ENCODE peak calls at places on chromosome 11, in five cellular contexts. T, K, Y, D and A are unnamed samples.
A peak's percentile ranks its signal among the peaks of the same experiment; 100 is the strongest.

GRCh38 chr11:18865951-18866350 is 73.3 kb downstream of the MRGPRX1 start:
- DNase-seq in T (no peak), D (no peak), Y (no peak), K (no peak), A (no peak)

GRCh38 chr11:92227954-92228935 is 3.6 kb downstream of the FAT3 start:
- DNase-seq in K (no peak), D (no peak), T (no peak), Y (no peak), A (no peak)

GRCh38 chr11:32895471-32895870 is 2.9 kb downstream of the QSER1 start:
- DNase-seq in K (no peak), D (no peak), Y (no peak), T (peak; percentile 13), A (no peak)

GRCh38 chr11:83125577-83125976 is 31.4 kb upstream of the PCF11 start:
- DNase-seq in Y (no peak), K (no peak), D (no peak), T (no peak), A (no peak)

GRCh38 chr11:68665471-68665870 is 18.9 kb upstream of the GAL start:
- DNase-seq in T (no peak), Y (no peak), K (peak; percentile 16), D (no peak), A (no peak)

GRCh38 chr11:93570759-93571413 is 27.7 kb upstream of the SMCO4 start:
- DNase-seq in T (no peak), K (no peak), D (peak; percentile 58), Y (no peak), A (peak; percentile 96)

GRCh38 chr11:16981651-16982194 is 32.5 kb downstream of the PLEKHA7 start:
- DNase-seq in D (peak; percentile 41), T (no peak), Y (no peak), K (no peak), A (no peak)

GRCh38 chr11:5922749-5923426 is 19.2 kb upstream of the OR56A3 start:
- DNase-seq in Y (peak; percentile 81), D (peak; percentile 12), K (no peak), T (peak; percentile 69), A (peak; percentile 63)

GRCh38 chr11:132943325-132943736 is 589.0 kb downstream of the OPCML start:
- DNase-seq in T (no peak), Y (peak; percentile 34), D (no peak), K (no peak), A (no peak)

GRCh38 chr11:83918471-83918870 is 632.3 kb upstream of the CCDC90B start:
- DNase-seq in T (no peak), K (no peak), Y (no peak), D (no peak), A (no peak)

GRCh38 chr11:64285885-64286800 is 495 bp downstream of the GPR137 start:
- DNase-seq in T (peak; percentile 53), D (no peak), K (no peak), Y (no peak), A (peak; percentile 42)

GRCh38 chr11:36638586-36638985 is 40.5 kb upstream of the RAG2 start:
- DNase-seq in K (no peak), T (no peak), D (no peak), Y (no peak), A (no peak)

GRCh38 chr11:104343578-104343977 is 179.6 kb upstream of the PDGFD start:
- DNase-seq in K (no peak), Y (no peak), D (no peak), T (peak; percentile 10), A (peak; percentile 19)

GRCh38 chr11:68436985-68437926 is 23.3 kb upstream of the PPP6R3 start:
- DNase-seq in Y (no peak), D (peak; percentile 79), K (no peak), T (no peak), A (peak; percentile 51)

GRCh38 chr11:10350341-10350740 is 45.5 kb downstream of the ADM start:
- DNase-seq in Y (peak; percentile 55), T (no peak), D (peak; percentile 93), K (no peak), A (peak; percentile 75)

GRCh38 chr11:19753451-19754041 is 40.9 kb downstream of the NAV2 start:
- DNase-seq in T (no peak), K (peak; percentile 72), D (peak; percentile 56), Y (no peak), A (no peak)

GRCh38 chr11:64656797-64657196 is 65.8 kb downstream of the SLC22A12 start:
- DNase-seq in D (no peak), T (no peak), Y (no peak), K (no peak), A (no peak)

GRCh38 chr11:27414644-27415043 is 51.6 kb upstream of the CCDC34 start:
- DNase-seq in Y (no peak), D (no peak), K (no peak), T (no peak), A (no peak)

GRCh38 chr11:63877658-63878241 is 38.8 kb downstream of the MARK2 start:
- DNase-seq in D (no peak), T (no peak), Y (no peak), K (no peak), A (no peak)

GRCh38 chr11:103863497-103863896 is 172.9 kb upstream of the DDI1 start:
- DNase-seq in Y (no peak), D (peak; percentile 65), T (no peak), K (no peak), A (peak; percentile 31)

GRCh38 chr11:66874232-66874631 is 17.4 kb downstream of the LRFN4 start:
- DNase-seq in T (no peak), Y (no peak), K (no peak), D (no peak), A (no peak)

GRCh38 chr11:129639300-129639699 is 176.3 kb upstream of the TMEM45B start:
- DNase-seq in D (peak; percentile 94), Y (no peak), K (no peak), T (no peak), A (peak; percentile 97)

GRCh38 chr11:28146123-28146751 is 38.0 kb downstream of the METTL15 start:
- DNase-seq in K (no peak), Y (no peak), T (no peak), D (peak; percentile 72), A (peak; percentile 88)

GRCh38 chr11:102430158-102430836 is 22.3 kb downstream of the TMEM123 start:
- DNase-seq in T (peak; percentile 94), Y (no peak), D (peak; percentile 5), K (no peak), A (no peak)

GRCh38 chr11:78050964-78051831 is 12.5 kb upstream of the THRSP start:
- DNase-seq in T (no peak), D (peak; percentile 60), K (no peak), Y (no peak), A (peak; percentile 76)

GRCh38 chr11:62544521-62545436 is 1.8 kb downstream of the AHNAK start:
- DNase-seq in D (no peak), Y (no peak), K (no peak), T (peak; percentile 55), A (peak; percentile 52)

GRCh38 chr11:25981998-25982397 is 349.9 kb upstream of the ANO3 start:
- DNase-seq in K (no peak), Y (no peak), T (peak; percentile 77), D (peak; percentile 52), A (peak; percentile 51)

GRCh38 chr11:2207212-2207611 is 35.6 kb upstream of the TH start:
- DNase-seq in T (no peak), Y (no peak), K (no peak), D (no peak), A (no peak)

GRCh38 chr11:2209370-2209801 is 37.8 kb upstream of the TH start:
- DNase-seq in K (peak; percentile 59), D (no peak), Y (no peak), T (no peak), A (no peak)

GRCh38 chr11:2209900-2210321 is 38.3 kb upstream of the TH start:
- DNase-seq in K (peak; percentile 41), Y (no peak), D (no peak), T (no peak), A (no peak)

GRCh38 chr11:2207773-2208621 is 36.4 kb upstream of the TH start:
- DNase-seq in D (no peak), K (peak; percentile 51), T (no peak), Y (no peak), A (no peak)

GRCh38 chr11:2208691-2209369 is 37.2 kb upstream of the TH start:
- DNase-seq in T (no peak), K (peak; percentile 63), D (no peak), Y (no peak), A (peak; percentile 20)
- TF ChIP-seq CTCF in T (no peak), K (no peak), D (peak; percentile 14), Y (no peak), A (no peak)

GRCh38 chr11:61128947-61129346 is 26.7 kb downstream of the CD5 start:
- DNase-seq in Y (no peak), D (no peak), T (no peak), K (no peak), A (no peak)

GRCh38 chr11:61126266-61126665 is 24.0 kb downstream of the CD5 start:
- DNase-seq in D (no peak), Y (no peak), K (no peak), T (no peak), A (no peak)

GRCh38 chr11:61129608-61130523 is 27.6 kb downstream of the CD5 start:
- DNase-seq in D (peak; percentile 81), Y (peak; percentile 96), T (peak; percentile 93), K (peak; percentile 93), A (peak; percentile 83)

GRCh38 chr11:61125310-61125684 is 23.0 kb downstream of the CD5 start:
- DNase-seq in K (no peak), T (no peak), D (no peak), Y (no peak), A (no peak)

GRCh38 chr11:61127991-61128390 is 25.7 kb downstream of the CD5 start:
- DNase-seq in K (no peak), T (no peak), D (no peak), Y (no peak), A (no peak)
- TF ChIP-seq CTCF in K (no peak), T (no peak), D (no peak), Y (no peak), A (no peak)

DNA sequence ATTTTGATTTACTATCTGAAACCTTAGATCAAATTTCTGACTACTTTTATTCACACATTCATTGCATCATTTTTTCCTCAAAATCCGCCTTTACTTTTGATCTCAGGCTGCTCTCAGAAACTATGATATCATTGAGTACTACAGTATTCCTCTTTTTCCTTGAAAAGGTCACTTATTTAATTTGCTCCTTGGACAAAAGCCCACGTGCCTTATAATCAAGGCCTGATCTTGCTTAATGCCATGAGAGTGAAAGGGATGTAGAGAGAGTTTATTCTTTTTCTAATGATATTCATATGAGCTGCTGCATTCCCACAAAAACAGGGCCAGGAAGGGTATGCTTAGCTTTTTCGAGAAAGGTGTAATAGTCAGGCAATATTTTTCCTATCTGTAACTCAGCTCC is 327.0 kb downstream of the ETS1 start:
- DNase-seq in Y (no peak), K (no peak), T (no peak), D (no peak), A (no peak)
- TF ChIP-seq CTCF in Y (no peak), K (no peak), T (no peak), D (no peak), A (no peak)

GRCh38 chr11:121117753-121118152 is 16.7 kb downstream of the TECTA start:
- DNase-seq in K (no peak), Y (no peak), D (no peak), T (no peak), A (no peak)

GRCh38 chr11:121113611-121114010 is 12.6 kb downstream of the TECTA start:
- DNase-seq in D (no peak), T (no peak), K (no peak), Y (no peak), A (no peak)

GRCh38 chr11:121123670-121124069 is 22.6 kb downstream of the TECTA start:
- DNase-seq in K (no peak), D (no peak), Y (no peak), T (no peak), A (no peak)

GRCh38 chr11:121122328-121122727 is 21.3 kb downstream of the TECTA start:
- DNase-seq in K (no peak), Y (no peak), T (no peak), D (no peak), A (no peak)

GRCh38 chr11:121119444-121119843 is 18.4 kb downstream of the TECTA start:
- DNase-seq in D (no peak), T (no peak), K (no peak), Y (no peak), A (no peak)
- TF ChIP-seq CTCF in D (no peak), T (no peak), K (no peak), Y (no peak), A (no peak)